ENCODE peak calls at places on chromosome 15, in four cellular contexts. I is AG08395; K is stimulated activated naive CD4-positive, alpha-beta T cell; U is sciatic nerve. V is an unnamed sample.
A peak's percentile ranks its signal among the peaks of the same experiment; 100 is the strongest.

GRCh38 chr15:90902996-90903732 is at the start of gene MAN2A2:
- DNase-seq in K (peak; percentile 45), U (peak; percentile 83), I (peak; percentile 64), V (peak; percentile 67)

GRCh38 chr15:50458713-50459112 is 34.5 kb downstream of the USP8 start:
- DNase-seq in I (no peak), U (no peak), K (no peak), V (no peak)

GRCh38 chr15:35545316-35545824 is 595 bp downstream of the DPH6 start:
- DNase-seq in K (no peak), I (peak; percentile 29), U (peak; percentile 61), V (no peak)

GRCh38 chr15:68256675-68257450 is 20.7 kb upstream of the FEM1B start:
- DNase-seq in U (peak; percentile 94), I (peak; percentile 87), K (peak; percentile 18), V (peak; percentile 73)

GRCh38 chr15:71409541-71409940 is 294.3 kb downstream of the THSD4 start:
- DNase-seq in K (no peak), I (no peak), U (no peak), V (no peak)

GRCh38 chr15:98231696-98232440 is 271.4 kb downstream of the ARRDC4 start:
- DNase-seq in I (peak; percentile 37), U (no peak), K (no peak), V (no peak)

GRCh38 chr15:62758126-62758951 is 284.2 kb upstream of the TPM1 start:
- DNase-seq in U (no peak), I (peak; percentile 94), K (no peak), V (no peak)

GRCh38 chr15:85726446-85726845 is 68.3 kb downstream of the KLHL25 start:
- DNase-seq in K (no peak), I (peak; percentile 45), U (no peak), V (no peak)

GRCh38 chr15:89812126-89812846 is 2.4 kb downstream of the ANPEP start:
- DNase-seq in I (peak; percentile 88), K (no peak), U (no peak), V (no peak)

GRCh38 chr15:31732695-31733094 is 297.6 kb upstream of the CHRNA7 start:
- DNase-seq in I (no peak), K (no peak), U (no peak), V (no peak)

GRCh38 chr15:90362936-90363212 is 10.8 kb downstream of the ZNF774 start:
- DNase-seq in K (no peak), I (peak; percentile 85), U (no peak), V (no peak)

GRCh38 chr15:51649659-51650521 is 27.3 kb upstream of the DMXL2 start:
- DNase-seq in K (peak; percentile 53), I (peak; percentile 77), U (no peak), V (peak; percentile 24)

GRCh38 chr15:76321171-76321570 is 9.9 kb upstream of the ETFA start:
- DNase-seq in U (no peak), K (no peak), I (no peak), V (no peak)

GRCh38 chr15:60520825-60521368 is 42.0 kb upstream of the ICE2 start:
- DNase-seq in I (peak; percentile 54), K (peak; percentile 51), U (peak; percentile 80), V (peak; percentile 86)